ENCODE peak calls at places on chromosomes 5 and 9, in eight cellular contexts. One of them, this sample, is unnamed.

GRCh38 chr5:31329722-31330121 is 136.2 kb downstream of the CDH6 start:
- DNase-seq in pancreas: no peak
- DNase-seq in HuH-7.5: no peak
- DNase-seq in CD8-positive, alpha-beta memory T cell: no peak
- DNase-seq in fibroblast of mammary gland: peak; percentile 4
- DNase-seq in osteocyte: no peak
- DNase-seq in M059J: peak; percentile 8
- DNase-seq in amniotic stem cell: no peak
- DNase-seq in this sample: no peak

GRCh38 chr9:126965541-126966428 is 51.2 kb downstream of the RALGPS1 start:
- DNase-seq in pancreas: no peak
- DNase-seq in HuH-7.5: peak; percentile 48
- DNase-seq in CD8-positive, alpha-beta memory T cell: peak; percentile 14
- DNase-seq in fibroblast of mammary gland: peak; percentile 71
- DNase-seq in osteocyte: peak; percentile 32
- DNase-seq in M059J: peak; percentile 53
- DNase-seq in amniotic stem cell: peak; percentile 34
- DNase-seq in this sample: no peak

GRCh38 chr5:157951673-157952373 is 92.9 kb upstream of the CLINT1 start:
- DNase-seq in pancreas: no peak
- DNase-seq in HuH-7.5: no peak
- DNase-seq in CD8-positive, alpha-beta memory T cell: no peak
- DNase-seq in fibroblast of mammary gland: no peak
- DNase-seq in osteocyte: no peak
- DNase-seq in M059J: no peak
- DNase-seq in amniotic stem cell: no peak
- DNase-seq in this sample: no peak

GRCh38 chr9:36276840-36277239 is 18.6 kb upstream of the GNE start:
- DNase-seq in pancreas: no peak
- DNase-seq in HuH-7.5: no peak
- DNase-seq in CD8-positive, alpha-beta memory T cell: no peak
- DNase-seq in fibroblast of mammary gland: peak; percentile 74
- DNase-seq in osteocyte: no peak
- DNase-seq in M059J: peak; percentile 84
- DNase-seq in amniotic stem cell: peak; percentile 83
- DNase-seq in this sample: no peak

GRCh38 chr5:131634666-131634995 is 398 bp downstream of the RAPGEF6 start:
- DNase-seq in pancreas: peak; percentile 87
- DNase-seq in HuH-7.5: peak; percentile 27
- DNase-seq in CD8-positive, alpha-beta memory T cell: peak; percentile 63
- DNase-seq in fibroblast of mammary gland: peak; percentile 50
- DNase-seq in osteocyte: peak; percentile 86
- DNase-seq in M059J: peak; percentile 72
- DNase-seq in amniotic stem cell: no peak
- DNase-seq in this sample: no peak

GRCh38 chr9:37899041-37899440 is 4.9 kb downstream of the SLC25A51 start:
- DNase-seq in pancreas: no peak
- DNase-seq in HuH-7.5: no peak
- DNase-seq in CD8-positive, alpha-beta memory T cell: no peak
- DNase-seq in fibroblast of mammary gland: peak; percentile 23
- DNase-seq in osteocyte: no peak
- DNase-seq in M059J: no peak
- DNase-seq in amniotic stem cell: no peak
- DNase-seq in this sample: no peak

GRCh38 chr9:93996863-93997262 is 41.7 kb upstream of the BARX1 start:
- DNase-seq in pancreas: no peak
- DNase-seq in HuH-7.5: no peak
- DNase-seq in CD8-positive, alpha-beta memory T cell: no peak
- DNase-seq in fibroblast of mammary gland: no peak
- DNase-seq in osteocyte: no peak
- DNase-seq in M059J: peak; percentile 8
- DNase-seq in amniotic stem cell: no peak
- DNase-seq in this sample: no peak

GRCh38 chr5:35048910-35049309 is 1.2 kb upstream of the AGXT2 start:
- DNase-seq in pancreas: no peak
- DNase-seq in HuH-7.5: no peak
- DNase-seq in CD8-positive, alpha-beta memory T cell: no peak
- DNase-seq in fibroblast of mammary gland: no peak
- DNase-seq in osteocyte: no peak
- DNase-seq in M059J: no peak
- DNase-seq in amniotic stem cell: no peak
- DNase-seq in this sample: no peak

GRCh38 chr5:180070726-180071417 is 687 bp downstream of the RNF130 start:
- DNase-seq in pancreas: no peak
- DNase-seq in HuH-7.5: peak; percentile 46
- DNase-seq in CD8-positive, alpha-beta memory T cell: no peak
- DNase-seq in fibroblast of mammary gland: peak; percentile 53
- DNase-seq in osteocyte: no peak
- DNase-seq in M059J: peak; percentile 62
- DNase-seq in amniotic stem cell: peak; percentile 19
- DNase-seq in this sample: peak; percentile 33

GRCh38 chr5:119327018-119327417 is 28.8 kb upstream of the TNFAIP8 start:
- DNase-seq in pancreas: no peak
- DNase-seq in HuH-7.5: no peak
- DNase-seq in CD8-positive, alpha-beta memory T cell: no peak
- DNase-seq in fibroblast of mammary gland: peak; percentile 76
- DNase-seq in osteocyte: no peak
- DNase-seq in M059J: no peak
- DNase-seq in amniotic stem cell: no peak
- DNase-seq in this sample: no peak

GRCh38 chr5:153883829-153884228 is 154.9 kb downstream of the FAM114A2 start:
- DNase-seq in pancreas: no peak
- DNase-seq in HuH-7.5: no peak
- DNase-seq in CD8-positive, alpha-beta memory T cell: no peak
- DNase-seq in fibroblast of mammary gland: peak; percentile 59
- DNase-seq in osteocyte: no peak
- DNase-seq in M059J: peak; percentile 45
- DNase-seq in amniotic stem cell: no peak
- DNase-seq in this sample: no peak

GRCh38 chr5:10932426-10932825 is 171.4 kb upstream of the DAP start:
- DNase-seq in pancreas: no peak
- DNase-seq in HuH-7.5: no peak
- DNase-seq in CD8-positive, alpha-beta memory T cell: no peak
- DNase-seq in fibroblast of mammary gland: no peak
- DNase-seq in osteocyte: no peak
- DNase-seq in M059J: no peak
- DNase-seq in amniotic stem cell: no peak
- DNase-seq in this sample: no peak

GRCh38 chr9:6413365-6414263 is 615 bp downstream of the UHRF2 start:
- DNase-seq in pancreas: peak; percentile 80
- DNase-seq in HuH-7.5: peak; percentile 22
- DNase-seq in CD8-positive, alpha-beta memory T cell: no peak
- DNase-seq in fibroblast of mammary gland: peak; percentile 6
- DNase-seq in osteocyte: no peak
- DNase-seq in M059J: no peak
- DNase-seq in amniotic stem cell: no peak
- DNase-seq in this sample: peak; percentile 20

GRCh38 chr5:34415559-34416198 is 240.4 kb upstream of the RAI14 start:
- DNase-seq in pancreas: no peak
- DNase-seq in HuH-7.5: no peak
- DNase-seq in CD8-positive, alpha-beta memory T cell: no peak
- DNase-seq in fibroblast of mammary gland: peak; percentile 38
- DNase-seq in osteocyte: no peak
- DNase-seq in M059J: peak; percentile 84
- DNase-seq in amniotic stem cell: no peak
- DNase-seq in this sample: no peak

GRCh38 chr5:116872986-116873385 is 298.4 kb upstream of the SEMA6A start:
- DNase-seq in pancreas: no peak
- DNase-seq in HuH-7.5: no peak
- DNase-seq in CD8-positive, alpha-beta memory T cell: no peak
- DNase-seq in fibroblast of mammary gland: no peak
- DNase-seq in osteocyte: no peak
- DNase-seq in M059J: no peak
- DNase-seq in amniotic stem cell: no peak
- DNase-seq in this sample: no peak

GRCh38 chr5:4981612-4982011 is 158.5 kb upstream of the ADAMTS16 start:
- DNase-seq in pancreas: no peak
- DNase-seq in HuH-7.5: no peak
- DNase-seq in CD8-positive, alpha-beta memory T cell: no peak
- DNase-seq in fibroblast of mammary gland: no peak
- DNase-seq in osteocyte: no peak
- DNase-seq in M059J: no peak
- DNase-seq in amniotic stem cell: no peak
- DNase-seq in this sample: no peak

GRCh38 chr9:131620764-131621520 is 75.6 kb downstream of the PRRT1B start:
- DNase-seq in pancreas: no peak
- DNase-seq in HuH-7.5: no peak
- DNase-seq in CD8-positive, alpha-beta memory T cell: no peak
- DNase-seq in fibroblast of mammary gland: no peak
- DNase-seq in osteocyte: no peak
- DNase-seq in M059J: no peak
- DNase-seq in amniotic stem cell: no peak
- DNase-seq in this sample: no peak

GRCh38 chr5:11797132-11797531 is 107.1 kb downstream of the CTNND2 start:
- DNase-seq in pancreas: no peak
- DNase-seq in HuH-7.5: no peak
- DNase-seq in CD8-positive, alpha-beta memory T cell: no peak
- DNase-seq in fibroblast of mammary gland: no peak
- DNase-seq in osteocyte: no peak
- DNase-seq in M059J: peak; percentile 19
- DNase-seq in amniotic stem cell: no peak
- DNase-seq in this sample: no peak

GRCh38 chr5:135740475-135740874 is 94.0 kb upstream of the SLC25A48 start:
- DNase-seq in pancreas: no peak
- DNase-seq in HuH-7.5: no peak
- DNase-seq in CD8-positive, alpha-beta memory T cell: no peak
- DNase-seq in fibroblast of mammary gland: no peak
- DNase-seq in osteocyte: peak; percentile 46
- DNase-seq in M059J: no peak
- DNase-seq in amniotic stem cell: no peak
- DNase-seq in this sample: no peak

This sample was measured in naive B cell.